ENCODE peak calls at places on chromosomes 6 and 20, in four cellular contexts. One of them, this sample, is unnamed.

GRCh38 chr6:159595173-159595572 is 97.9 kb downstream of the SOD2 start:
- DNase-seq in HCT116: peak; percentile 45
- DNase-seq in HepG2: no peak
- DNase-seq in K562: no peak
- DNase-seq in this sample: peak; percentile 79

GRCh38 chr6:3743541-3743940 is 8.0 kb downstream of the PXDC1 start:
- DNase-seq in HCT116: no peak
- DNase-seq in HepG2: no peak
- DNase-seq in K562: no peak
- DNase-seq in this sample: no peak

GRCh38 chr6:113306552-113307145 is 550.5 kb upstream of the MARCKS start:
- DNase-seq in HCT116: peak; percentile 56
- DNase-seq in HepG2: peak; percentile 62
- DNase-seq in K562: peak; percentile 15
- DNase-seq in this sample: peak; percentile 45

GRCh38 chr20:63496404-63497120 is 2.3 kb downstream of the EEF1A2 start:
- DNase-seq in HCT116: no peak
- DNase-seq in HepG2: no peak
- DNase-seq in K562: no peak
- DNase-seq in this sample: no peak

GRCh38 chr6:144285798-144286502 is 815 bp downstream of the UTRN start:
- DNase-seq in HCT116: no peak
- DNase-seq in HepG2: peak; percentile 24
- DNase-seq in K562: peak; percentile 11
- DNase-seq in this sample: no peak

GRCh38 chr6:16409531-16410441 is 171.4 kb downstream of the GMPR start:
- DNase-seq in HCT116: peak; percentile 40
- DNase-seq in HepG2: peak; percentile 45
- DNase-seq in K562: peak; percentile 53
- DNase-seq in this sample: peak; percentile 36

GRCh38 chr6:72826744-72827438 is 205.0 kb downstream of the KCNQ5 start:
- DNase-seq in HCT116: no peak
- DNase-seq in HepG2: no peak
- DNase-seq in K562: no peak
- DNase-seq in this sample: no peak

GRCh38 chr6:100823041-100823440 is 58.1 kb downstream of the ASCC3 start:
- DNase-seq in HCT116: no peak
- DNase-seq in HepG2: no peak
- DNase-seq in K562: no peak
- DNase-seq in this sample: no peak

GRCh38 chr20:9912858-9913434 is 74.1 kb upstream of the PAK5 start:
- DNase-seq in HCT116: peak; percentile 40
- DNase-seq in HepG2: peak; percentile 59
- DNase-seq in K562: peak; percentile 18
- DNase-seq in this sample: peak; percentile 20

GRCh38 chr6:119127627-119128026 is 49.2 kb upstream of the FAM184A start:
- DNase-seq in HCT116: no peak
- DNase-seq in HepG2: no peak
- DNase-seq in K562: no peak
- DNase-seq in this sample: no peak

GRCh38 chr20:2812189-2812588 is 2.6 kb upstream of the C20orf141 start:
- DNase-seq in HCT116: no peak
- DNase-seq in HepG2: no peak
- DNase-seq in K562: no peak
- DNase-seq in this sample: no peak

GRCh38 chr6:44076366-44077200 is 50.7 kb downstream of the MRPL14 start:
- DNase-seq in HCT116: no peak
- DNase-seq in HepG2: no peak
- DNase-seq in K562: peak; percentile 94
- DNase-seq in this sample: no peak

GRCh38 chr6:163427498-163428254 is 13.2 kb downstream of the QKI start:
- DNase-seq in HCT116: peak; percentile 16
- DNase-seq in HepG2: peak; percentile 61
- DNase-seq in K562: no peak
- DNase-seq in this sample: no peak

GRCh38 chr6:109001554-109001953 is 93.1 kb downstream of the SESN1 start:
- DNase-seq in HCT116: no peak
- DNase-seq in HepG2: no peak
- DNase-seq in K562: no peak
- DNase-seq in this sample: no peak

GRCh38 chr6:105036371-105036770 is 79.5 kb downstream of the LIN28B start:
- DNase-seq in HCT116: no peak
- DNase-seq in HepG2: no peak
- DNase-seq in K562: no peak
- DNase-seq in this sample: no peak

GRCh38 chr6:142380626-142381025 is 78.8 kb downstream of the ADGRG6 start:
- DNase-seq in HCT116: no peak
- DNase-seq in HepG2: no peak
- DNase-seq in K562: no peak
- DNase-seq in this sample: no peak

GRCh38 chr6:144216668-144217218 is 66.4 kb downstream of the STX11 start:
- DNase-seq in HCT116: no peak
- DNase-seq in HepG2: no peak
- DNase-seq in K562: peak; percentile 79
- DNase-seq in this sample: no peak

GRCh38 chr6:148682252-148682651 is 64.6 kb upstream of the UST start:
- DNase-seq in HCT116: no peak
- DNase-seq in HepG2: no peak
- DNase-seq in K562: no peak
- DNase-seq in this sample: no peak

GRCh38 chr6:143232849-143233248 is 172.2 kb downstream of the AIG1 start:
- DNase-seq in HCT116: peak; percentile 15
- DNase-seq in HepG2: peak; percentile 65
- DNase-seq in K562: peak; percentile 56
- DNase-seq in this sample: no peak

GRCh38 chr6:19465240-19465639 is 371.9 kb upstream of the ID4 start:
- DNase-seq in HCT116: no peak
- DNase-seq in HepG2: no peak
- DNase-seq in K562: no peak
- DNase-seq in this sample: peak; percentile 46

GRCh38 chr6:147559016-147559415 is 50.5 kb downstream of the SAMD5 start:
- DNase-seq in HCT116: no peak
- DNase-seq in HepG2: no peak
- DNase-seq in K562: no peak
- DNase-seq in this sample: no peak

GRCh38 chr6:141486942-141487341 is 645.8 kb upstream of the GJE1 start:
- DNase-seq in HCT116: no peak
- DNase-seq in HepG2: no peak
- DNase-seq in K562: no peak
- DNase-seq in this sample: no peak

DNA sequence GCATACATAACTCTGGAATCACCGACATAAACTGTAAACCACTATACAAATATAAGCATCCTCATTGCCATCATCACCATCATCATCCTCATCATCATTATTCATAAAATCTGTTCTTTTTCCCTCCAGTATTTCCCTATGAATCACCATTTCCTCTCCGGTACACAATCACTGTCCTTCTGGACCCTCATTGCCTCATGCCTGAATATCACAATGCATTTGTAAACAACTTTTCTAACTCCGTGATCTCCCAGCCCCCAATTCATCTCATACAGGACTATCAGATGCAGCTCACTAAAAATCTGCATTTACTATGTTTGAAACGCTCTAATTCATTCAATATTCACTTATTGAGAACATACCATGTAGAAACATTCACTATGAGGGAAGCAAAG is 339.7 kb downstream of the TBC1D32 start:
- DNase-seq in HCT116: no peak
- DNase-seq in HepG2: no peak
- DNase-seq in K562: no peak
- DNase-seq in this sample: no peak
- TF ChIP-seq TCF7L2 in HCT116: no peak
- TF ChIP-seq TCF7L2 in HepG2: no peak
- TF ChIP-seq TCF7L2 in K562: no peak
- TF ChIP-seq TCF7L2 in this sample: no peak

DNA sequence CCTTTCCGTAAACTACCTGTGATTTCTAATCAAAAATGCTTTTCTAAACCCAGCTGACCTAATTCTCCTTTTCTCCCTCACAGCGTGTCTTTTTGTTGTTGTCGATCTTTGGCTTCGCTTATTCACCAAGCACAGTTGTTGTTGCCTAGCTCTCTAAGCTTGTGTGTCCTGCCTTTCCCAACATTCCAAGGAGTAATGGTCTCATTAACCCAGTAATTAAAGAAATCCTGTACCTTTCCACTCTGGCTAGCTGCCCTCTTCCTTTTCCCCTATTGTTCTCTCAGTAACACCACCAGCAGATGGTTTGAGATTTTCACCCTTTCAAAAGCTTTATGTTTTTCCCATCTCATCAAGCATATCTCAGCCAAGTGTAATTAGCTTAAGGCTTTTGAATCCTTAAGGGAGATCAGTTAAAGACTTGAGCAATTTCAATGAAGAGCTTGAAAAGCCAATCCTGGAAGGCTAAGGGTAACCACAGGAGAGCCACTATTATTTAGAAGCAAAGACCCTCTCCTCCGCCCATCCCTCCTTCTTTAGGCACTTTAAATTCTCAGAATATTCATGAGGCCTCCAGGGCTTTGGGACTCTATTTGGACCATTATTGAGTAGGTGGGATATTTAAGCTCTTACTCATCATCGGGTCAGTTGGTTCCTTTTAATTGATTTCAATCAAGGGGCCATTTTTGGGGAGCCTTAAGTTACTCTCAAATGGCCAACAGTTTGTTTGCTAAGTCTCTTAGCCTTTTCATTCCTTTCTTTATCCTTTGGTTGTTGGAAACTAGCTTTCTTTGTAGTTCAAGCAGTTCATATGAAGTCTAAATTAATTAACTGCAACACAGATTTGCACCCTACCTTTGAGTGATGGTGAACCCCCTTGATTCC is 567.4 kb downstream of the KIF16B start:
- DNase-seq in HCT116: no peak
- DNase-seq in HepG2: no peak
- DNase-seq in K562: no peak
- DNase-seq in this sample: no peak
- TF ChIP-seq CTCF in HCT116: no peak
- TF ChIP-seq CTCF in HepG2: no peak
- TF ChIP-seq CTCF in K562: no peak
- TF ChIP-seq CTCF in this sample: no peak

DNA sequence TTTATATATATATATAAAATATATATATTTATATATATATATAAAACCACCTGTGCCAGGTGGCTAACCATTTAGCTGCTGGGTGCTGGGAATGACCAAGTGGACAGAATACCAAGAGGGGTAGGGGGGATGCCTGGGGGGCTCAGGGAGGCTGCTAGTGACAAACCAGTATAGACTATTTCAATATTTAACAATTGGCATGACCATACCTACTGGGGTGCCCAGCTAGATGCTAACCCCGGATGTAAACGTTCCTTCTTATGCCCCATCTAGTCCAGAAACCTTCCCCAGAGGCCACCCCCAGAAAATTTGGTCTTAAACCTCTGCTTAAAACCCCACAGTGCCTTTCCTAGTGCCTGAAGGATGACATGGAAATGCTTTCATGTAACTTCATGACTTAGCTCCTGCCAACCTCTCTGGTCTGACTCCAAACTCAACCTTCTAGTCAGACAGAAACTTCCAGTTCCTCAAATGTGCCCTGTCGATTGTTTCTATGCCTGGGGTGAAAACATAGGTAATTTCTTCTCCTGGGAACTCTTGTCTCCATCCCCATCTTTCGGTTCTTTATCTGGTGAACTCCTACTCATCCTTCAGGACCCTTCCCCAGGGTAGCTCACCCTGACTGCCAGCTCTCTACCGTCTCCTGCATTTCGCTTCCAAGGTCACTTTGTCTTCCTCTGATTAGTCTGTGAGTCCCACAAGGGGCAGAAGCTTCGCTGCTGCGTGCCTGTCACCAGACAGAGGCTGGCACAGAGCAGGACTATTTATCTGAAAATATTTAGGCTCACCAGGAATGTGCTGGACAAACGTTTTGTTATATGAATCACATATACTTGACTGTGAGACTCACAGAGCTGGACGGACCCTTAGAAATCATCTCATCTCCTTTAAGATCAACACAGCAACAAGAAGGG is 51.8 kb downstream of the JPH2 start:
- DNase-seq in HCT116: no peak
- DNase-seq in HepG2: no peak
- DNase-seq in K562: no peak
- DNase-seq in this sample: no peak
- TF ChIP-seq POLR2AphosphoS5 in HCT116: no peak
- TF ChIP-seq POLR2AphosphoS5 in HepG2: no peak
- TF ChIP-seq POLR2AphosphoS5 in K562: no peak
- TF ChIP-seq POLR2AphosphoS5 in this sample: no peak

GRCh38 chr6:39553811-39554802 is 171.1 kb downstream of the KIF6 start:
- DNase-seq in HCT116: no peak
- DNase-seq in HepG2: no peak
- DNase-seq in K562: no peak
- DNase-seq in this sample: no peak
- TF ChIP-seq TCF7L2 in HCT116: no peak
- TF ChIP-seq TCF7L2 in HepG2: no peak
- TF ChIP-seq TCF7L2 in K562: no peak
- TF ChIP-seq TCF7L2 in this sample: no peak

GRCh38 chr20:36752582-36752981 is 6.7 kb upstream of the NDRG3 start:
- DNase-seq in HCT116: no peak
- DNase-seq in HepG2: no peak
- DNase-seq in K562: no peak
- DNase-seq in this sample: no peak

GRCh38 chr20:36760647-36761046 is 12.9 kb downstream of the DSN1 start:
- DNase-seq in HCT116: no peak
- DNase-seq in HepG2: peak; percentile 64
- DNase-seq in K562: no peak
- DNase-seq in this sample: no peak

GRCh38 chr20:36758276-36758675 is 12.4 kb upstream of the NDRG3 start:
- DNase-seq in HCT116: no peak
- DNase-seq in HepG2: no peak
- DNase-seq in K562: no peak
- DNase-seq in this sample: no peak

GRCh38 chr20:36756482-36756881 is 10.6 kb upstream of the NDRG3 start:
- DNase-seq in HCT116: no peak
- DNase-seq in HepG2: no peak
- DNase-seq in K562: no peak
- DNase-seq in this sample: no peak

DNA sequence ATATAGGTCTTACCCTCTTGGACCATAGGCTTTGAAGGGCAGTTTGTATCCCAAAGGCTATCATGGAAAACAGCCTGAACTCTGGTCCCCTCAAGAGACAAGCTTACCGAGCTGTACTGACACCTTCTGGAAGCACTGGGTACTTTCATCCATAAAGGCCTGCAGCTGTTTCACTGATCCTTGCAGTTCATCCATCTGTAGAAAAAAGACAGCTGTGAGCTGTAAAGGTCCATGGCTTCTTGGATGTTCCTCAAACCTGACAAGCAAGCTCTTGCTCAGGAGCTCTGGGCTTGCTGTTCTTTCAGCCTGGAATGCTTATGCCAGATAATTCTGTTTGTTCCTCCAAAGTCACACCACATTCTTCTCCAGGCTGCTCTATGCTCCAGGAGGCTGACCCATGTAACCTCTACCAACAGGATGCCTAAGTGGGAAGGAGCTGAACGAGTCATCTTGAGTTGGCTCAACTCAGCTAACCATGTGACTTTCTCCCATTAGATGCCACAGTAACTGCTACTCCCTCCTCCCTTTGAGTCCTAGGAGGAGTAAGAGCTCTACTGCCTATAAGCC is 8.8 kb upstream of the NDRG3 start:
- DNase-seq in HCT116: peak; percentile 37
- DNase-seq in HepG2: peak; percentile 84
- DNase-seq in K562: peak; percentile 63
- DNase-seq in this sample: peak; percentile 78
- TF ChIP-seq CTCF in HCT116: peak; percentile 69
- TF ChIP-seq CTCF in HepG2: peak; percentile 95
- TF ChIP-seq CTCF in K562: peak; percentile 75
- TF ChIP-seq CTCF in this sample: peak; percentile 84

GRCh38 chr6:154350293-154350692 is 6.3 kb downstream of the IPCEF1 start:
- DNase-seq in HCT116: no peak
- DNase-seq in HepG2: no peak
- DNase-seq in K562: no peak
- DNase-seq in this sample: no peak
- TF ChIP-seq POLR2AphosphoS5 in HCT116: no peak
- TF ChIP-seq POLR2AphosphoS5 in HepG2: no peak
- TF ChIP-seq POLR2AphosphoS5 in K562: no peak
- TF ChIP-seq POLR2AphosphoS5 in this sample: no peak

This sample was measured in Panc1.